ENCODE peak calls at places on chromosomes 3 and 15, in four cellular contexts. O, D, I and C are unnamed samples. For H3K27me3, the result is how much of the 10 kb centered on the place peaks cover.

GRCh38 chr3:102169915-102170479 is 264.8 kb upstream of the ZPLD1 start:
- DNase-seq in O (no peak), D (no peak), I (no peak), C (no peak)

GRCh38 chr3:173920386-173920785 is 522.8 kb downstream of the NLGN1 start:
- DNase-seq in O (no peak), D (no peak), I (no peak), C (no peak)

GRCh38 chr3:18442743-18443669 is 17.9 kb upstream of the SATB1 start:
- DNase-seq in O (no peak), D (no peak), I (no peak), C (no peak)

GRCh38 chr3:87855626-87856025 is 203.2 kb downstream of the CGGBP1 start:
- DNase-seq in O (no peak), D (no peak), I (no peak), C (no peak)

GRCh38 chr3:46495901-46496456 is 1.8 kb upstream of the RTP3 start:
- DNase-seq in O (no peak), D (no peak), I (no peak), C (no peak)

GRCh38 chr3:7977245-7978103 is 524.1 kb upstream of the LMCD1 start:
- DNase-seq in O (no peak), D (no peak), I (no peak), C (no peak)

GRCh38 chr3:45553469-45553974 is 41.0 kb upstream of the LIMD1 start:
- DNase-seq in O (no peak), D (no peak), I (no peak), C (no peak)

GRCh38 chr3:69439683-69440270 is 53.9 kb upstream of the FRMD4B start:
- DNase-seq in O (no peak), D (peak), I (peak), C (no peak)

GRCh38 chr3:139561428-139561827 is 21.9 kb upstream of the RBP1 start:
- DNase-seq in O (no peak), D (no peak), I (no peak), C (no peak)

GRCh38 chr3:14472471-14473351 is 67.4 kb downstream of the GRIP2 start:
- DNase-seq in O (no peak), D (peak), I (peak), C (peak)

GRCh38 chr3:122199552-122199951 is 16.1 kb downstream of the CASR start:
- DNase-seq in O (no peak), D (no peak), I (no peak), C (no peak)

DNA sequence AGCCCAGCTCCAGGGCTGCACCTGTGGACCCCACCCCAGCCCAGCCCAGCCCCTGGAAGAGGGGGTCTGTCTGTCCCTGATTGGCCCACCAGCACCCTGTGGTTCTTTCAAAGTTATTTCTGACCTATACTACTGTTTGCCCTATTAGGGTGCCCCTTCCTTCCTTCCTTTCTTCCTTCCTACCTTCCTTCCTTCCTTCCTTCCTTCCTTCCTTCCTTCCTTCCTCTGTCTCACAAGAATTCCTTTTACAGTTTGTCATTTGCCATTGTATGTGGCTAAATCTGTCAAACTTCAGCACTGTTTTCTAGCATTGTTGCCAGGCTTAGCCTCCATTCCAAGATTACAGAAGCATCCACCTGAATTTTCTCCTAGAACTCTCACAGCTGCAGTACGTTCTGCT is 66.9 kb downstream of the KLF15 start:
- DNase-seq in O (no peak), D (no peak), I (no peak), C (no peak)
- H3K27me3 ChIP-seq in O (under half), D (under half), I (under half), C (under half)

GRCh38 chr3:176848431-176849214 is 348.7 kb downstream of the TBL1XR1 start:
- DNase-seq in O (no peak), D (no peak), I (no peak), C (no peak)
- TF ChIP-seq ZNF274 in O (no peak), D (no peak), I (no peak), C (no peak)

GRCh38 chr3:9903238-9903624 is 583 bp downstream of the IL17RE start:
- DNase-seq in O (no peak), D (no peak), I (no peak), C (no peak)
- H3K27me3 ChIP-seq in O (under half), D (under half), I (under half), C (under half)

GRCh38 chr15:40511472-40512133 is 40.8 kb downstream of the CHST14 start:
- DNase-seq in O (no peak), D (no peak), I (peak), C (peak)
- TF ChIP-seq ZNF274 in O (no peak), D (no peak), I (peak), C (no peak)

DNA sequence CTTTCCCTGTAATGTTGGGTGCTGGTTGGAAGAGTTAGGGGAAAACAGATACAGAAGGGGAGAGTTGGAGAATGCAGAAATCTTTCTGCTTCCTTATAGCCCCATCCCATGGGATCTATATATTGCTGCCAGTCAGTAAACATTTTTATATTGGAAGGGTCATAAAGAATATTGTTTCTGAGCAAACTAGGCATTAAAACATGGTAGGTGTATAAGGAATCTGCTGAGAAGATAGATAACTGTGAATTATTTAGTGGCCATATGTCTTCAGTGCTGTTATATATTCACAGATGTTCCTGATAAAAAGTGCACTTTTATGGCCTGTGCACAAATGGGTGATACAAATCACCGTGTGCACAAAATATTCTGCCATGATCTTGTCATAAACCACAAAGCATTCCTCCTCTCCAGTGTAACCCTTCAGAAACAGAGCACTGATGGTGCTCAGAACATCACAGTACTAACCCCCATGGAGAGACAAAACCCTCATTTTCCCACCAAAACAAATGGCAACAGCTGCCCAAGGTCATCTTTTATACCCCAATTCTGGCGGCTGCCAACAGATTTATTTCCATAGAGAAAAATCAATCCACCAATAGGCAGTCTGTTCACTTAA is 269.4 kb downstream of the SLC9A9 start:
- DNase-seq in O (no peak), D (no peak), I (no peak), C (no peak)
- H3K27me3 ChIP-seq in O (under half), D (under half), I (under half), C (under half)

GRCh38 chr3:2967851-2968250 is 142.3 kb downstream of the IL5RA start:
- DNase-seq in O (no peak), D (no peak), I (no peak), C (no peak)
- TF ChIP-seq ZNF274 in O (no peak), D (no peak), I (no peak), C (no peak)

GRCh38 chr15:37108725-37109124 is 8.4 kb upstream of the MEIS2 start:
- DNase-seq in O (no peak), D (no peak), I (no peak), C (no peak)
- H3K27me3 ChIP-seq in O (half or more), D (under half), I (under half), C (half or more)

DNA sequence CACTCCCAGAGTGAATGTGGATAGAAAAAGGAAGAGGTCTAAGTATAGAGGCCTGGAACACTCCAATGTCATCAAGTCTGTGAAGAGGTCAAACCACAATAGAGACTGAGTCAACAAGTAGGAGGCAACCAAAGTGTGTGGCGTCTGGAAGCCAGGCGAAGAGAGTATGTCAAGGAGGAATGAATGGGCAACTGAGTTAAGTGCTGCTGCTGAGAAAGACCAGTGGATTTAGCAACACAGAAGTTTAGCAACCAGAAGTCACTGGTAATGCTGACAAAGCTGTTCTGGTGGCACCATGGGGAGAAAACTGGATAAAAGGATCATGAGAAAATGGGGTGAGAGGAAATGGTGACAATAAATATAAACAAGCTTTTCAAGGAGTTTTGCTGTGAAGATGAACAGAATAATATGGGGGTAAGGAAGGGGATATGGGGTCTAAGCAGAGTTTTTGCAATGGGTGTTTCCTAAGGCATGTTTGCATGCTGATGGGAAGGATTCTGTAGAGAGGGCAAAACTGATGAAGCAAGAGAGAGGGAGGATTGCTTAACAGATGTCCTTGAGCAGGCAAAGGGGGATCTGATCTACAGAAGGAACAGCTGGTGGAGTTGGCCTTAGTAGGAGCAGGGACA is 38.4 kb downstream of the PCOLCE2 start:
- DNase-seq in O (no peak), D (peak), I (peak), C (no peak)
- TF ChIP-seq ZNF274 in O (no peak), D (no peak), I (no peak), C (no peak)

GRCh38 chr3:147421184-147421912 is 12.2 kb downstream of the ZIC1 start:
- DNase-seq in O (no peak), D (no peak), I (no peak), C (no peak)

GRCh38 chr3:147422226-147422933 is 13.2 kb downstream of the ZIC1 start:
- DNase-seq in O (no peak), D (no peak), I (no peak), C (no peak)

GRCh38 chr3:147424325-147424910 is 15.3 kb downstream of the ZIC1 start:
- DNase-seq in O (no peak), D (no peak), I (no peak), C (no peak)

GRCh38 chr3:147423601-147424324 is 14.6 kb downstream of the ZIC1 start:
- DNase-seq in O (no peak), D (no peak), I (no peak), C (no peak)

GRCh38 chr3:147422934-147423599 is 13.9 kb downstream of the ZIC1 start:
- DNase-seq in O (no peak), D (no peak), I (no peak), C (no peak)
- H3K27me3 ChIP-seq in O (half or more), D (under half), I (under half), C (half or more)